ENCODE peak calls at places on chromosomes 2 and 18, in six cellular contexts. R is endothelial cell; N is pancreas; O is CD8-positive, alpha-beta T cell; M is uterus; B is body of pancreas. X is an unnamed sample.

GRCh38 chr2:234879671-234880455 is 72.0 kb upstream of the SH3BP4 start:
- DNase-seq in R (no peak), N (peak), O (no peak), M (no peak), B (peak), X (no peak)

GRCh38 chr2:217915706-217916105 is 87.1 kb downstream of the TNS1 start:
- DNase-seq in R (no peak), N (no peak), O (no peak), M (no peak), B (no peak), X (no peak)

GRCh38 chr18:62898359-62898758 is 183.0 kb downstream of the PHLPP1 start:
- DNase-seq in R (no peak), N (no peak), O (no peak), M (no peak), B (no peak), X (no peak)

GRCh38 chr2:228084717-228085116 is 96.8 kb downstream of the SPHKAP start:
- DNase-seq in R (no peak), N (no peak), O (no peak), M (no peak), B (no peak), X (no peak)

GRCh38 chr2:44242929-44243328 is 32.4 kb upstream of the SLC3A1 start:
- DNase-seq in R (no peak), N (no peak), O (no peak), M (no peak), B (no peak), X (no peak)

GRCh38 chr2:168758970-168759820 is 43.2 kb upstream of the NOSTRIN start:
- DNase-seq in R (no peak), N (peak), O (no peak), M (peak), B (peak), X (no peak)

GRCh38 chr2:192288290-192288689 is 93.6 kb upstream of the TMEFF2 start:
- DNase-seq in R (no peak), N (no peak), O (no peak), M (no peak), B (no peak), X (no peak)

GRCh38 chr18:63374520-63374919 is 7.5 kb upstream of the KDSR start:
- DNase-seq in R (no peak), N (no peak), O (no peak), M (no peak), B (no peak), X (no peak)

GRCh38 chr2:240644171-240644651 is 18.9 kb downstream of the GPR35 start:
- DNase-seq in R (no peak), N (peak), O (no peak), M (no peak), B (no peak), X (no peak)

GRCh38 chr2:240166191-240166590 is 25.7 kb upstream of the OTOS start:
- DNase-seq in R (no peak), N (no peak), O (no peak), M (no peak), B (no peak), X (no peak)

GRCh38 chr2:119531292-119531691 is 7.0 kb upstream of the SCTR start:
- DNase-seq in R (no peak), N (no peak), O (no peak), M (no peak), B (no peak), X (no peak)

GRCh38 chr18:22088029-22088428 is 81.4 kb upstream of the GATA6 start:
- DNase-seq in R (no peak), N (peak), O (no peak), M (no peak), B (peak), X (no peak)

GRCh38 chr2:205546417-205546816 is 135.9 kb upstream of the NRP2 start:
- DNase-seq in R (no peak), N (no peak), O (no peak), M (no peak), B (no peak), X (no peak)

GRCh38 chr2:99689135-99689742 is 199.4 kb upstream of the REV1 start:
- DNase-seq in R (no peak), N (no peak), O (no peak), M (no peak), B (no peak), X (no peak)

GRCh38 chr2:68799615-68800400 is 65.2 kb downstream of the ARHGAP25 start:
- DNase-seq in R (no peak), N (no peak), O (no peak), M (no peak), B (no peak), X (no peak)

GRCh38 chr2:48914477-48915077 is 159.1 kb upstream of the LHCGR start:
- DNase-seq in R (no peak), N (no peak), O (no peak), M (no peak), B (no peak), X (no peak)

GRCh38 chr2:1750935-1751767 is 6.8 kb upstream of the PXDN start:
- DNase-seq in R (peak), N (peak), O (no peak), M (peak), B (peak), X (no peak)
- TF ChIP-seq CTCF in R (peak), N (peak), O (peak), M (peak), B (peak), X (peak)

GRCh38 chr2:14451312-14451711 is 181.2 kb upstream of the LRATD1 start:
- DNase-seq in R (no peak), N (no peak), O (no peak), M (no peak), B (no peak), X (no peak)
- TF ChIP-seq CTCF in R (no peak), N (no peak), O (no peak), M (no peak), B (no peak), X (no peak)

DNA sequence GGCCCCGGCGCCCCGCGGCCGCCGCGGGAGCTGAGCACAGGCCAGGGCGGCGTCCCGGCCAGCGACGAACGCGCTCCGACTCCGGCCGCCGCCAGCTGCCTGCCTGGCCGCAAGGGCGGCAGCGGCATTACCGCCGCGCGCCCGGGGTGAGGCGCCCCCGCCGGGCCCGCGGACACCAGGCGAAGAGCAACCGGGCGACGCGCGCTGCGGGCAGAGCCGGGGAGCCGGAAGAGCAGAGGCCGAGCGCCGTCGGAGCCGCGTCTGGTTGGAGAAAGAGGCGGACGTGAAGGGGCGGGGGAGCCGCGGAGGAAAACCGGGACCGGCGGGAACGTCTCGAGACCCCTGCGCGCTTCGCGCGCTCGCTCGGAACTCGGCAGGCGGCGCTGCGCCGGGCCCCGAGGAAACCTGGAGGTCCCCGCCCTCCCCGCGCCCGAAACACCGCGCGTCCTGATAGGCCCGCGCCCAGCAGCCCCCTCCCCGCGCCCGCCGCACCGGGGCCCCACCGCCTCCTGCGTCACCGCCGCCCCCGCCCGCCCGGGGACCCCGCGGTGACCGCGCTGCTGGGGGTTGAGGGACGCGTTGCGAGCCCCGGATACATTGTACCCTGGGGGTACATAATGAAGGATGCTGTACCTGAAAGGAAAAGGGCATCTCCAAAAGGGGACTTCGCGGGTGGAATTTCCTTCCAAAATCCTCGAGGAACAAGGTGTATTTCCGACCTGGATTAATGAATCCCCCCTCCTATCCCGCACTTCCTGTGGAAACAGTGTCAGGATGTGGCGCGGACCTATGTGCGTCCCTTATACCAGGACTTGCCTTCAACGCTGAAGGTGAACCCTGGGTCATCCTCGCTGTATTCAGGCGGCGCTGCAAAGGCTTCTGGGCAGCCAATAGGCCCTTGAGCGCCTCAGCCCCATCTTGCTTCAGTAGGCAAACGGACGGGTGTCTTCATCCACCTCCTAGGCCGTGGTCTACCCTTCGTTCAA is 1.0 kb upstream of the B4GALT6 start:
- DNase-seq in R (peak), N (peak), O (no peak), M (peak), B (peak), X (peak)
- TF ChIP-seq CTCF in R (no peak), N (peak), O (no peak), M (no peak), B (peak), X (peak)

GRCh38 chr2:63048367-63049171 is 2.1 kb upstream of the OTX1 start:
- DNase-seq in R (peak), N (no peak), O (no peak), M (no peak), B (no peak), X (no peak)
- TF ChIP-seq CTCF in R (no peak), N (no peak), O (no peak), M (no peak), B (no peak), X (no peak)

DNA sequence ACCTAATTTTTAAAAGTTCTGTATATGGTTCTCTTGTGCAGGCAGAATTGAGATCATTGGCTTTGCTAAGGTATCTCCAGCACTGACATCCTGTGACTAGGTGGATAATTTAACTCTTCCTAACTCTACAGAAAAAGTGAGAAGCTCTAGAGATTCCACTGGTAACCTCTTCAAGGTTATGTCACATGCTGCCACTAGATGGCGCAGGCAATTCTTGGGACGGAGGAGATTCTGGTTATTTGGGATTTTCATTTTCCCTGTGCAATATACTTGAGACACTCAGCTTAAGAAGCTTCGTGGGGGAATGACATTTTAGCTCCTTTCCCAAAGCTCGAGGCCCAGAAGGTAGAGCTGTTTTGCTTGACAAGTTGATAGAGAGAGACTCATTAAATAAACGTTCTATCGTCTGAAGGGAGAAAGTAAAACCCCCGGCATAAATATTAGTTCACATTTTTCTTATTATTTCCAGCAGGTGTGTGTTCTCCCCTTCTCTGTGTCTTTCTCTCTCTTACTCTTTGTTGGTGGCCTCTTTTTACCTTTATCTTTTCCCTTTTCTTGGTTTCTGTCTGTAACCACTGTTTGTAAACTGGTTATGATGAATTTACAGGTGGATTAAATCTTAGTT is 26.6 kb upstream of the LANCL1 start:
- DNase-seq in R (peak), N (peak), O (no peak), M (no peak), B (peak), X (no peak)
- TF ChIP-seq CTCF in R (peak), N (peak), O (peak), M (peak), B (peak), X (peak)

GRCh38 chr18:54224379-54225014 is at the start of gene MBD2:
- DNase-seq in R (peak), N (peak), O (peak), M (peak), B (peak), X (peak)
- TF ChIP-seq CTCF in R (no peak), N (no peak), O (no peak), M (no peak), B (peak), X (no peak)

GRCh38 chr18:55477537-55478300 is 110.3 kb downstream of the TCF4 start:
- DNase-seq in R (no peak), N (peak), O (no peak), M (peak), B (peak), X (no peak)
- TF ChIP-seq CTCF in R (no peak), N (no peak), O (no peak), M (no peak), B (no peak), X (no peak)

DNA sequence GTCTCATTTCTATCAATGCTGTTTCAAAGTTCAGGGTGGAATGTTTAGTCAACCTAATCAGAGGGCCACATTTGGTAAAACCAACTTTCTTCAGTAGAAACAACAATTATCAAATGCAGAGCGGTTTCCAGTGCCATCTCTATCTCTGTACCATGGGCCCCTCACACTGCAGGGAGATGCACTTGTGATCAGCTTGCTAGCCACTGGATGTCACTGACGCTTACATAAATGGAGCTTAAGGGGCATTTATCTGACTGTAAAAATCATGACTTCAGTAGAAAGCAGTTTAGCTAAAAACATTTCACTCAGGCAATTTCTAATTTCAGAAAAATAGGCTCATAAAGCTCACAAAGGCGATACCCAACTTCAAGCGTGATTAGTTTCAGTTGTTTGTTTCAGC is 678.0 kb downstream of the ZEB2 start:
- DNase-seq in R (no peak), N (no peak), O (no peak), M (no peak), B (no peak), X (no peak)
- TF ChIP-seq CTCF in R (no peak), N (no peak), O (no peak), M (no peak), B (no peak), X (no peak)

GRCh38 chr18:2471523-2471922 is 99.8 kb downstream of the METTL4 start:
- DNase-seq in R (no peak), N (no peak), O (no peak), M (no peak), B (no peak), X (no peak)
- TF ChIP-seq CTCF in R (no peak), N (no peak), O (no peak), M (no peak), B (no peak), X (no peak)

GRCh38 chr2:39728941-39729351 is 50.1 kb downstream of the THUMPD2 start:
- DNase-seq in R (peak), N (peak), O (no peak), M (no peak), B (peak), X (no peak)
- TF ChIP-seq CTCF in R (peak), N (peak), O (peak), M (no peak), B (peak), X (peak)